ENCODE peak calls at places on chromosomes 11 and 22, in five cellular contexts. O is neural progenitor cell, I is PC-3, L is MM.1S, S is OCI-LY7. F is an unnamed sample. For H3K79me2, the result is how much of the 10 kb centered on the place peaks cover.

GRCh38 chr22:30015846-30016245 is 64.4 kb upstream of the HORMAD2 start:
- DNase-seq in I (peak), L (no peak), O (no peak), S (no peak), F (peak)

GRCh38 chr22:23181763-23182288 is 1.5 kb downstream of the BCR start:
- DNase-seq in L (peak), I (no peak), O (no peak), S (no peak), F (peak)

GRCh38 chr11:60927600-60927999 is 3.3 kb downstream of the TMEM132A start:
- DNase-seq in O (no peak), L (no peak), I (no peak), S (no peak), F (peak)

GRCh38 chr22:46335201-46336118 is at the start of gene TRMU:
- DNase-seq in I (peak), S (peak), L (peak), O (peak), F (peak)

GRCh38 chr11:115080923-115081322 is 402.6 kb downstream of the NXPE2 start:
- DNase-seq in O (no peak), L (no peak), S (no peak), I (no peak), F (no peak)

GRCh38 chr22:36475341-36475740 is 6.1 kb downstream of the TXN2 start:
- DNase-seq in I (no peak), L (no peak), S (no peak), O (no peak), F (no peak)

GRCh38 chr11:68584097-68584496 is 100.2 kb upstream of the GAL start:
- DNase-seq in O (peak), S (peak), L (peak), I (peak), F (no peak)

GRCh38 chr11:34052608-34053160 is 1.2 kb downstream of the CAPRIN1 start:
- DNase-seq in S (peak), O (peak), L (peak), I (no peak), F (peak)

GRCh38 chr11:130858215-130858614 is 58.1 kb downstream of the SNX19 start:
- DNase-seq in L (peak), I (peak), O (no peak), S (peak), F (no peak)

GRCh38 chr11:1449516-1450270 is 36.9 kb downstream of the MOB2 start:
- DNase-seq in O (peak), I (peak), S (no peak), L (no peak), F (peak)

GRCh38 chr11:19689281-19689975 is 23.2 kb upstream of the NAV2 start:
- DNase-seq in O (no peak), L (no peak), I (no peak), S (no peak), F (no peak)

GRCh38 chr11:4183410-4184057 is 88.9 kb downstream of the RRM1 start:
- DNase-seq in S (no peak), L (no peak), O (no peak), I (no peak), F (no peak)

GRCh38 chr11:111604392-111605009 is 2.3 kb downstream of the SIK2 start:
- DNase-seq in S (peak), O (peak), I (peak), L (peak), F (peak)

GRCh38 chr11:17405232-17406005 is 17.0 kb upstream of the KCNJ11 start:
- DNase-seq in I (peak), S (no peak), O (peak), L (peak), F (peak)

GRCh38 chr11:34585870-34586654 is 34.8 kb upstream of the EHF start:
- DNase-seq in L (peak), O (peak), I (peak), S (peak), F (no peak)

GRCh38 chr11:118290923-118291322 is 13.6 kb upstream of the CD3E start:
- DNase-seq in O (peak), L (no peak), S (peak), I (peak), F (no peak)

GRCh38 chr11:103920449-103920848 is 116.0 kb upstream of the DDI1 start:
- DNase-seq in S (no peak), I (no peak), L (no peak), O (no peak), F (no peak)

GRCh38 chr11:47616726-47617416 is 22.7 kb upstream of the C1QTNF4 start:
- DNase-seq in O (peak), I (peak), S (peak), L (peak), F (no peak)

GRCh38 chr11:126999366-126999765 is 1.2 kb downstream of the KIRREL3 start:
- DNase-seq in S (no peak), O (no peak), I (no peak), L (no peak), F (no peak)

GRCh38 chr22:20641919-20642579 is 131.9 kb upstream of the SERPIND1 start:
- DNase-seq in I (no peak), S (no peak), L (no peak), O (no peak), F (no peak)

GRCh38 chr22:18154821-18155390 is 4.9 kb downstream of the USP18 start:
- DNase-seq in L (no peak), S (no peak), O (no peak), I (no peak), F (peak)

GRCh38 chr22:18147791-18148507 is 2.0 kb upstream of the USP18 start:
- DNase-seq in L (no peak), S (no peak), I (no peak), O (no peak), F (peak)

GRCh38 chr22:18156878-18157713 is 7.1 kb downstream of the USP18 start:
- DNase-seq in O (peak), L (peak), I (peak), S (peak), F (peak)

GRCh38 chr22:18148508-18148965 is 1.4 kb upstream of the USP18 start:
- DNase-seq in L (no peak), O (no peak), I (no peak), S (no peak), F (peak)

GRCh38 chr22:18152519-18152918 is 2.5 kb downstream of the USP18 start:
- DNase-seq in I (no peak), O (no peak), S (no peak), L (no peak), F (peak)
- H3K4me2 ChIP-seq in I (no peak), O (no peak), S (no peak), L (no peak), F (no peak)

DNA sequence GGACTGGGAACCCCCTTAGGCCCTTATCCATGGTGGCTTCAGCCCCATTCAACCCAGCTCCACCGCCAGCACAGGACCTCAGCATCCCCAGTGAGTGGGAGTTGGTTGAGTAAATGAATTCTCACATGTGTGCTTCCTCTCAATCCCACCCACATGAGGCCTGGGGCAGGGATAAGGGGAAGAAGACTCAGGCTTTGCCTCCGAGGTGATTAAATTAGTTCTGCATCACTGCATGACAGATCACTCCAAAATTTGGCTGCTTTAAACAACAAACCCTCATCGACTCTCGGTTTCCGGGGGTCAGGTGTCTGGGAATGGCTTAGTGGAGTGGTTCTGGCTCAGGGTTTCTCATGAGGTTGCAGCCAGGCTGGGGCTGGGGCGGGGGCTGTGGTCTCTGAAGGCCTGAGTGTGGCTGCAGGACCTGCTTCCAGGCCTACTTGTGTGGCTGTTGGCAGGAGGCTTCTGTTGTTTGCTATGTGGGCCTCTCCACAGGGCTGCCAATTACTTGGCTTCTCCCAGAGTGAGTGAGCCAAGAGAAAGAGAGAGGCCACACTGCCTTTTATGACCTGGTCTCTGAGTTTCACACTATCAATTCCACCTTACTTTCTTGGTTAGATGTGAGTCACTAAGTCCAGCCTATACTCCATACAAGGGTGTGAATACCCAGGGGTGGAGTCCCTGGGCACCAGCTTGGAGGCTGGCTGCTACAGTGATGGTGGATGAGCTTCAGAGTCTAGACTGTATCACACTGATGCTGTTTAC is 15.9 kb downstream of the MOGAT2 start:
- DNase-seq in S (no peak), I (peak), O (peak), L (no peak), F (peak)
- H2AFZ ChIP-seq in S (no peak), I (no peak), O (no peak), L (no peak), F (no peak)

DNA sequence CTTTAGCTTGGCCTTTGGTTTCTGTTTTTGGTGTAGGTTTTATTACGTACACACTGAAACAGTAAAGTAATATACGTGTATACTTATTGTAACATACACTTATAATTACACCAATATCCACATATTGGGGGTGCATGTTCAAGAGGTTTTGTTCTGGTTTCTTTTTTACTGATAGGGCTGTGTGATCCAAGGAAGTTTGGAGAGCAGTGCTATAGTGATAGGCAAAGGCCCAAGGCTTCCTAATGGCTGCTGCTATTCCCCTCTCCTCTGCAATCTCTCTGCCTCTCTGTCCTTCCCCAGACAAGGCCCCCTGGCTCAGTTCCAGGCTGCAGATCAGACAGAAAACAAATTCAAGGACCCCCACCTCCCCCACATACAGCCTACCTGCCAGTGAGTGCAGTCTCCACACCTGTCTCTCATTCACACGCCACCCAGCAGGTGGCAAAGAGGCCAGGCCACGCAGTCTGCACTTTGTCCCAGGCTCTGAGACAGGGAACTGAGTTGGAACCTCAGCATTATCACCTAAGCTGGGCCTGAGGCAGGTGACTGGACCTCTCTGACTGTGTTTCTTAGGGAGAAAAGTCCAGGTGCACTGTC is 15.1 kb downstream of the TMEM184B start:
- DNase-seq in I (peak), O (no peak), S (peak), L (no peak), F (peak)
- H3K79me2 ChIP-seq in I (half or more), O (half or more), S (under half), L (half or more), F (half or more)

GRCh38 chr11:64216879-64217278 is 9.1 kb downstream of the TRPT1 start:
- DNase-seq in S (no peak), I (no peak), O (peak), L (no peak), F (peak)
- H3K4me2 ChIP-seq in S (no peak), I (no peak), O (no peak), L (no peak), F (no peak)

DNA sequence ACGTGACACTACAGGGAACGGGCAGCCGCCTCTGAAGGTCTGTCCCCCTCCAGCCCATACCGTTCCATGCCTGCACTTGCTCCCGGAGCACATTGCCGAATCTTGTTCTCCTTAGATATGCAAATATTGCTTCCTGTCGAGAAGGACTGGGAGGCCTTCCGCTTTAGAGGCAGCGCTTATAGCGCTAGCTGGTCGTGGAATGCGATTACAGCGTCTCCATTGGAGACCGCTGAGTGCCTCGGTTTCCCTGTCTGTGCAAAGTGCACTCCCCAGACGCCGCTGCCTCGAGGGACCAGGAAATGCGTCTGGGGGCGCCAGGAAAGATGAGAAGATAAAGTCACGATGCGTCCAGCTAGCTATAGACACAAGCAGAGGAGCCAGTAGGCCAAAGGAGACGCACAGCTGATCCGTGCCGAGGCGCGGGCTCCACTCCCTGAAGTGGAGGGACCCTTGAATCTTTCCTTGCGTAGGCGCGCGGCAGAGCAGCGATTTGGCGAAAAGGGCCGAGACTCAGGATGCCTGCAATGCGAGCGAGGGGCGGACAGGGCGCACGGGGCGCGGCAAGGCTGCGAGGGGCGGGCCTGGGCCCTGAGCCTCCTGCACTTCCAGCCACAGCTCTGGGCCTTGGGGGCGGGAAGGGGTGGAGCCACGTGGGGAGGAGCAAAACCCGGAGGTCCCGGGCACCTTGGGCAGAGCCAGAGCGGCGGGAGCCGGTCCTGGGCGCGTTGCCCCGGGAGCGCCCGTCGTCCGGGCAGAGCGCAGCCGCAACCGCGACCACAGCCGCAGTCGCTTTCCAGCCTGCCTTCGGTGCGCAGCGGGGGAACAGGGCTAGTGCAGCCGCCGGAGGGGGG is at the start of gene RASSF10:
- DNase-seq in I (no peak), S (no peak), O (peak), L (peak), F (peak)
- H2AFZ ChIP-seq in I (no peak), S (no peak), O (peak), L (peak), F (peak)

GRCh38 chr11:94144233-94144632 is 15.6 kb downstream of the PANX1 start:
- DNase-seq in L (no peak), I (peak), O (no peak), S (no peak), F (no peak)
- H3K79me2 ChIP-seq in L (half or more), I (half or more), O (half or more), S (under half), F (half or more)

GRCh38 chr11:9090488-9091043 is 833 bp downstream of the SCUBE2 start:
- DNase-seq in I (no peak), S (no peak), O (peak), L (no peak), F (peak)
- H3K4me2 ChIP-seq in I (peak), S (no peak), O (peak), L (no peak), F (peak)